ENCODE peak calls at places on chromosomes 2 and 18, in seven cellular contexts. H is OCI-LY7, A is NB4, S is GM12865, M is HTR-8/SVneo, V is SW 1271, G is AG04450. Z is an unnamed sample.

GRCh38 chr2:83703598-83703997 is 755.5 kb downstream of the SUCLG1 start:
- DNase-seq in H (no peak), A (no peak), S (no peak), M (no peak), V (no peak), G (no peak), Z (no peak)

GRCh38 chr2:226354434-226354833 is 445.2 kb downstream of the IRS1 start:
- DNase-seq in H (no peak), A (no peak), S (no peak), M (peak), V (no peak), G (no peak), Z (no peak)

GRCh38 chr2:43132523-43133301 is 93.7 kb downstream of the ZFP36L2 start:
- DNase-seq in H (peak), A (peak), S (no peak), M (no peak), V (no peak), G (no peak), Z (no peak)

GRCh38 chr2:130390460-130391057 is 34.7 kb downstream of the PTPN18 start:
- DNase-seq in H (peak), A (peak), S (peak), M (no peak), V (no peak), G (no peak), Z (no peak)

GRCh38 chr18:79621501-79621900 is 58.1 kb upstream of the CTDP1 start:
- DNase-seq in H (no peak), A (no peak), S (no peak), M (no peak), V (no peak), G (no peak), Z (no peak)

GRCh38 chr2:35035883-35036282 is 1319.7 kb upstream of the CRIM1 start:
- DNase-seq in H (no peak), A (peak), S (no peak), M (peak), V (no peak), G (no peak), Z (no peak)

GRCh38 chr2:161237397-161238263 is 70.6 kb upstream of the PSMD14 start:
- DNase-seq in H (peak), A (peak), S (peak), M (peak), V (no peak), G (no peak), Z (peak)

GRCh38 chr2:18119883-18120282 is 241.4 kb downstream of the KCNS3 start:
- DNase-seq in H (no peak), A (no peak), S (no peak), M (no peak), V (no peak), G (peak), Z (peak)

GRCh38 chr2:198293281-198293680 is 488.9 kb downstream of the PLCL1 start:
- DNase-seq in H (no peak), A (no peak), S (no peak), M (no peak), V (no peak), G (no peak), Z (no peak)

GRCh38 chr2:49702740-49703139 is 548.4 kb upstream of the FSHR start:
- DNase-seq in H (no peak), A (no peak), S (no peak), M (no peak), V (no peak), G (no peak), Z (no peak)

GRCh38 chr2:134142341-134142738 is 111.5 kb upstream of the MGAT5 start:
- DNase-seq in H (no peak), A (no peak), S (no peak), M (no peak), V (no peak), G (no peak), Z (no peak)

GRCh38 chr2:231318954-231319353 is 76.6 kb upstream of the B3GNT7 start:
- DNase-seq in H (no peak), A (no peak), S (no peak), M (no peak), V (no peak), G (no peak), Z (no peak)

GRCh38 chr2:109208071-109208950 is 79.3 kb downstream of the SH3RF3 start:
- DNase-seq in H (no peak), A (no peak), S (peak), M (peak), V (no peak), G (peak), Z (no peak)